ENCODE peak calls at places on chromosomes 7 and 10, in nine cellular contexts. O, W, Q, C, F, H, Z, G and A are unnamed samples.

GRCh38 chr10:80144302-80145131 is 12.0 kb downstream of the PLAC9 start:
- DNase-seq in O (no peak), W (no peak), Q (no peak), C (peak), F (no peak), H (peak), Z (no peak), G (no peak), A (no peak)

GRCh38 chr7:7354674-7355073 is 172.3 kb downstream of the C1GALT1 start:
- DNase-seq in O (no peak), W (no peak), Q (no peak), C (peak), F (no peak), H (no peak), Z (no peak), G (no peak), A (no peak)

GRCh38 chr7:131188367-131189339 is 139.0 kb upstream of the MKLN1 start:
- DNase-seq in O (no peak), W (peak), Q (no peak), C (peak), F (peak), H (peak), Z (peak), G (no peak), A (peak)

GRCh38 chr10:117256910-117257309 is 16.0 kb downstream of the SLC18A2 start:
- DNase-seq in O (no peak), W (no peak), Q (no peak), C (no peak), F (no peak), H (no peak), Z (no peak), G (no peak), A (no peak)

GRCh38 chr7:2157473-2158279 is 75.1 kb downstream of the MAD1L1 start:
- DNase-seq in O (peak), W (peak), Q (peak), C (peak), F (peak), H (no peak), Z (peak), G (no peak), A (peak)

GRCh38 chr7:110502893-110503465 is 587.9 kb upstream of the LRRN3 start:
- DNase-seq in O (no peak), W (no peak), Q (no peak), C (peak), F (no peak), H (no peak), Z (no peak), G (no peak), A (peak)

GRCh38 chr10:114010316-114010715 is 33.4 kb upstream of the ADRB1 start:
- DNase-seq in O (no peak), W (no peak), Q (no peak), C (no peak), F (no peak), H (no peak), Z (no peak), G (no peak), A (no peak)

GRCh38 chr7:89129600-89130375 is 334.3 kb upstream of the TEX47 start:
- DNase-seq in O (no peak), W (no peak), Q (no peak), C (no peak), F (no peak), H (no peak), Z (no peak), G (no peak), A (no peak)

GRCh38 chr10:50152792-50153272 is 85.1 kb downstream of the WASHC2A start:
- DNase-seq in O (no peak), W (no peak), Q (no peak), C (no peak), F (no peak), H (no peak), Z (no peak), G (no peak), A (no peak)

GRCh38 chr10:101292194-101293006 is 61.6 kb upstream of the BTRC start:
- DNase-seq in O (peak), W (peak), Q (peak), C (no peak), F (no peak), H (no peak), Z (no peak), G (no peak), A (no peak)

GRCh38 chr7:158863611-158864506 is 7.5 kb downstream of the DYNC2I1 start:
- DNase-seq in O (peak), W (peak), Q (peak), C (peak), F (peak), H (no peak), Z (no peak), G (no peak), A (no peak)

GRCh38 chr10:129963076-129963830 is 821 bp downstream of the EBF3 start:
- DNase-seq in O (no peak), W (no peak), Q (no peak), C (no peak), F (no peak), H (no peak), Z (no peak), G (no peak), A (no peak)

GRCh38 chr10:112875474-112876267 is 74.4 kb upstream of the TCF7L2 start:
- DNase-seq in O (no peak), W (no peak), Q (no peak), C (peak), F (peak), H (no peak), Z (no peak), G (no peak), A (peak)

GRCh38 chr10:97192952-97193435 is 7.2 kb upstream of the SLIT1 start:
- DNase-seq in O (no peak), W (no peak), Q (no peak), C (no peak), F (no peak), H (no peak), Z (no peak), G (no peak), A (no peak)

GRCh38 chr10:132395704-132396494 is 1.1 kb upstream of the PWWP2B start:
- DNase-seq in O (no peak), W (peak), Q (no peak), C (no peak), F (no peak), H (no peak), Z (no peak), G (peak), A (no peak)

GRCh38 chr10:129483427-129484010 is 16.5 kb downstream of the MGMT start:
- DNase-seq in O (no peak), W (no peak), Q (no peak), C (no peak), F (no peak), H (no peak), Z (no peak), G (no peak), A (no peak)

GRCh38 chr7:157431951-157432540 is 95.2 kb downstream of the DNAJB6 start:
- DNase-seq in O (no peak), W (no peak), Q (no peak), C (no peak), F (no peak), H (no peak), Z (no peak), G (no peak), A (no peak)

GRCh38 chr10:88156341-88156740 is 292.9 kb downstream of the PTEN start:
- DNase-seq in O (no peak), W (no peak), Q (no peak), C (no peak), F (no peak), H (no peak), Z (no peak), G (no peak), A (no peak)

GRCh38 chr7:18974803-18975202 is 142.6 kb downstream of the TWIST1 start:
- DNase-seq in O (no peak), W (no peak), Q (no peak), C (peak), F (peak), H (no peak), Z (no peak), G (no peak), A (no peak)

GRCh38 chr7:42244828-42245227 is 7.8 kb upstream of the GLI3 start:
- DNase-seq in O (no peak), W (no peak), Q (no peak), C (peak), F (no peak), H (no peak), Z (no peak), G (no peak), A (no peak)

GRCh38 chr7:103821105-103821504 is 168.4 kb downstream of the RELN start:
- DNase-seq in O (peak), W (no peak), Q (no peak), C (no peak), F (no peak), H (no peak), Z (no peak), G (no peak), A (no peak)

GRCh38 chr10:96767611-96768010 is 47.3 kb upstream of the PIK3AP1 start:
- DNase-seq in O (no peak), W (no peak), Q (no peak), C (peak), F (no peak), H (no peak), Z (no peak), G (no peak), A (no peak)

GRCh38 chr7:80807166-80807900 is 111.5 kb downstream of the SEMA3C start:
- DNase-seq in O (no peak), W (no peak), Q (no peak), C (no peak), F (no peak), H (no peak), Z (no peak), G (no peak), A (no peak)

GRCh38 chr10:71132321-71132810 is 80.0 kb upstream of the UNC5B start:
- DNase-seq in O (no peak), W (no peak), Q (no peak), C (no peak), F (no peak), H (no peak), Z (no peak), G (no peak), A (no peak)

GRCh38 chr10:84469470-84469869 is 141.1 kb downstream of the CCSER2 start:
- DNase-seq in O (no peak), W (no peak), Q (no peak), C (no peak), F (no peak), H (no peak), Z (no peak), G (no peak), A (no peak)

GRCh38 chr7:78968951-78969350 is 484.5 kb downstream of the MAGI2 start:
- DNase-seq in O (no peak), W (no peak), Q (no peak), C (no peak), F (no peak), H (no peak), Z (no peak), G (no peak), A (no peak)

GRCh38 chr7:154183946-154184345 is 131.7 kb downstream of the DPP6 start:
- DNase-seq in O (no peak), W (no peak), Q (no peak), C (no peak), F (no peak), H (no peak), Z (no peak), G (no peak), A (no peak)

GRCh38 chr10:127563718-127564553 is 14.8 kb downstream of the NPS start:
- DNase-seq in O (no peak), W (peak), Q (peak), C (peak), F (no peak), H (peak), Z (no peak), G (peak), A (no peak)

GRCh38 chr7:7351156-7351555 is 168.8 kb downstream of the C1GALT1 start:
- DNase-seq in O (no peak), W (no peak), Q (no peak), C (no peak), F (no peak), H (no peak), Z (no peak), G (no peak), A (no peak)

GRCh38 chr7:100017300-100017699 is 1.9 kb downstream of the ZKSCAN1 start:
- DNase-seq in O (no peak), W (no peak), Q (no peak), C (no peak), F (no peak), H (no peak), Z (no peak), G (no peak), A (no peak)

GRCh38 chr7:5636914-5637313 is 144.5 kb downstream of the RNF216 start:
- DNase-seq in O (peak), W (peak), Q (no peak), C (peak), F (peak), H (no peak), Z (peak), G (no peak), A (peak)

GRCh38 chr7:114085592-114086490 is 167.0 kb upstream of the PPP1R3A start:
- DNase-seq in O (peak), W (peak), Q (peak), C (peak), F (peak), H (peak), Z (no peak), G (peak), A (no peak)

GRCh38 chr7:79716329-79716728 is 262.9 kb upstream of the MAGI2 start:
- DNase-seq in O (no peak), W (no peak), Q (no peak), C (no peak), F (no peak), H (no peak), Z (no peak), G (no peak), A (no peak)

GRCh38 chr7:108026647-108027046 is 23.7 kb upstream of the LAMB1 start:
- DNase-seq in O (no peak), W (no peak), Q (no peak), C (no peak), F (no peak), H (no peak), Z (no peak), G (no peak), A (no peak)

GRCh38 chr10:69836728-69837025 is 35.0 kb downstream of the COL13A1 start:
- DNase-seq in O (no peak), W (no peak), Q (no peak), C (no peak), F (no peak), H (no peak), Z (no peak), G (no peak), A (no peak)

GRCh38 chr7:113015038-113015645 is 71.5 kb downstream of the GPR85 start:
- DNase-seq in O (no peak), W (no peak), Q (no peak), C (peak), F (no peak), H (peak), Z (no peak), G (no peak), A (peak)